ENCODE peak calls at places on chromosomes 2 and 18, in nine cellular contexts. I is left ventricle myocardium inferior, Q is A549, B is IMR-90, R is testis, L is left lung, G is adrenal gland, Y is fibroblast of mammary gland, K is uterus. E is an unnamed sample.
A peak's percentile ranks its signal among the peaks of the same experiment; 100 is the strongest.

GRCh38 chr2:120108049-120108448 is 95.2 kb downstream of the EPB41L5 start:
- DNase-seq in K (no peak), I (no peak), R (no peak), G (peak; percentile 45), B (peak; percentile 83), Y (peak; percentile 91), Q (no peak), L (no peak), E (peak; percentile 88)

GRCh38 chr18:36831139-36831538 is 2.2 kb downstream of the KIAA1328 start:
- DNase-seq in Y (peak; percentile 90), Q (no peak), L (no peak), K (no peak), G (no peak), I (no peak), B (peak; percentile 63), R (no peak), E (no peak)

GRCh38 chr2:178128836-178129630 is 16.8 kb downstream of the RBM45 start:
- DNase-seq in L (no peak), Y (no peak), Q (no peak), I (no peak), R (no peak), G (no peak), B (peak; percentile 32), K (no peak), E (no peak)

GRCh38 chr2:55014962-55015939 is 35.0 kb downstream of the RTN4 start:
- DNase-seq in I (no peak), K (no peak), G (peak; percentile 67), Y (peak; percentile 87), L (no peak), B (peak; percentile 65), R (peak; percentile 55), Q (peak; percentile 71), E (peak; percentile 76)

GRCh38 chr2:58606799-58607198 is 365.7 kb upstream of the FANCL start:
- DNase-seq in G (no peak), Y (peak; percentile 53), L (no peak), Q (no peak), K (no peak), B (peak; percentile 23), R (no peak), I (no peak), E (no peak)

GRCh38 chr18:79597176-79598045 is 82.2 kb upstream of the CTDP1 start:
- DNase-seq in Y (no peak), G (no peak), R (no peak), I (peak; percentile 11), Q (no peak), B (no peak), K (peak; percentile 12), L (peak; percentile 67), E (no peak)

GRCh38 chr2:60677376-60677775 is 78.7 kb upstream of the PAPOLG start:
- DNase-seq in I (no peak), B (no peak), Q (no peak), K (no peak), G (no peak), L (no peak), Y (no peak), R (no peak), E (no peak)

GRCh38 chr2:2272841-2273240 is 58.2 kb downstream of the MYT1L start:
- DNase-seq in L (no peak), R (no peak), B (no peak), G (no peak), Y (no peak), I (no peak), K (no peak), Q (no peak), E (no peak)

GRCh38 chr2:226358688-226359087 is 440.9 kb downstream of the IRS1 start:
- DNase-seq in K (no peak), L (no peak), I (no peak), G (no peak), R (no peak), B (no peak), Y (no peak), Q (no peak), E (no peak)

DNA sequence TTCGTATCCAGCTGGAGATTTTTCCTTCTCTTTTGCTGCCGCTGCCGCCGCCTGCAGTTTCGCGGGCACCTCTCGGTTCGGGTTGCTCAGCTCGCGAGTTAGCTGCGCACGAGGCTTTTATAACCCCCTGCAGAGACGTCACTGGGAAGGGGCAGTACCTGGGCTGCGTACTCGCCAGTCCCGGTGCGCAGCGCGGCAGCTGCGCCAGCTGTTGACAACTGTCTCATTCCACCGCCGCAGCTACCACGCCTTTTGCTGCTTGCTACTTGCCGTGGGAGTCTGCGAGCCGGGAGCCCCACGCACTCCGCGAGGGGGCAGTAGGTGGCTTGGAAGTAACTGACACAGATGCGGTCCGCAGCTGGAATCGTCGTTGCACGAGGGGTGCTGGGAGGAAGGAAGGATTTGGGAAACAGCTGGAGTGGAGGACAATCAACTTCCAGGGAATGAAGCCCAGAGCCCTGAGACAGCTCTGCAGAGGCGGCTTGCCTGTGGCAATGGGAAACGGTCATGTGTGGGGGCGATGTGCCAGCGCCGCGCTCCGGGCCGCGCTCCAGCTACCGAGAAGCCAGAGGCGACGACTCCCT is at the start of gene TACR1:
- DNase-seq in K (peak; percentile 45), I (peak; percentile 56), R (peak; percentile 76), Y (peak; percentile 77), G (peak; percentile 68), B (peak; percentile 73), L (peak; percentile 85), Q (peak; percentile 62), E (peak; percentile 84)
- H3K4me3 ChIP-seq in K (peak within 1 kb of the TSS; percentile 8), I (peak within 1 kb of the TSS; percentile 58), R (peak within 1 kb of the TSS; percentile 34), Y (peak within 1 kb of the TSS; percentile 46), G (no peak within 1 kb of the TSS), B (peak within 1 kb of the TSS; percentile 43), L (peak within 1 kb of the TSS; percentile 24), Q (peak within 1 kb of the TSS; percentile 56), E (peak within 1 kb of the TSS; percentile 45)

GRCh38 chr2:239822146-239822945 is 202.8 kb downstream of the NDUFA10 start:
- DNase-seq in K (no peak), L (no peak), G (no peak), B (no peak), I (no peak), R (no peak), Y (no peak), Q (no peak), E (no peak)

GRCh38 chr2:239824866-239825704 is 200.1 kb downstream of the NDUFA10 start:
- DNase-seq in I (peak; percentile 10), L (peak; percentile 8), Q (no peak), G (no peak), Y (no peak), B (no peak), K (peak; percentile 7), R (peak; percentile 11), E (no peak)

GRCh38 chr2:239825705-239825979 is 199.5 kb downstream of the NDUFA10 start:
- DNase-seq in K (peak; percentile 7), Q (no peak), L (peak; percentile 37), B (no peak), Y (no peak), G (no peak), R (peak; percentile 2), I (peak; percentile 5), E (no peak)

GRCh38 chr2:239826376-239826775 is 198.8 kb downstream of the NDUFA10 start:
- DNase-seq in G (no peak), L (peak; percentile 44), K (peak; percentile 4), B (no peak), Q (no peak), R (no peak), I (no peak), Y (no peak), E (no peak)

DNA sequence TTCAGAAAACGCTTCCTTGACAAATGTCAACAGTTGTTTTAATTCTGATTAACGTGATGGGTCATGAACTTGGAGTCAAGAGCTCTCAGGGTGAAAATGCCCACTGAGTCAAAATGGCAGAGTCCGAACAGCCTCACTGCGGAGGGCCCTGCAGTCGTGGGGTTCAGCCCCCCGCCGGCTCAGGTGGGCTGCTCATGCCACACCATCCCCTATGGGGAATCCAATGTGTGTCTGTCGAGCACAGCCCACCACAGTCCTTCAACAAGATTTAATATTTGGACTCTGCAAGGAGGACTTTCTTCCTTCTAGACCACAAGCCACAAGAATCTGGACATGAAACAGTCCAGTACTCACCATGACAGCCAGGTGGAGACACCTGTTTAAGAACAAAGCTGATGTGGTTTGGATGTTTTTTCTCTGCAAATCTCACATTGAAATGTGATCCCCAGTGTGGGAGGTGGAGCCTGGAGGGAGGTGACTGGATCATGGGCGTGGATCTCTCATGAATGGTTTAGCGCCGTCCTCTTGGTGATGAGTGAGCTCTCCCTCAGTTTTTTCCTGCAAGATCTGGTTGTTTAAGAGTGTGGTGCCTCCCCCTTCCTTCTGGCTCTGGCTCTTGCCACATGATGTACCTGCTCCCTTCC is 201.0 kb downstream of the NDUFA10 start:
- DNase-seq in B (no peak), I (no peak), L (peak; percentile 38), K (peak; percentile 11), Q (peak; percentile 19), G (peak; percentile 31), R (peak; percentile 11), Y (peak; percentile 17), E (no peak)
- TF ChIP-seq CTCF in B (no peak), I (no peak), L (no peak), K (no peak), Q (peak; percentile 40), G (peak; percentile 28), R (peak; percentile 23), Y (no peak), E (no peak)

DNA sequence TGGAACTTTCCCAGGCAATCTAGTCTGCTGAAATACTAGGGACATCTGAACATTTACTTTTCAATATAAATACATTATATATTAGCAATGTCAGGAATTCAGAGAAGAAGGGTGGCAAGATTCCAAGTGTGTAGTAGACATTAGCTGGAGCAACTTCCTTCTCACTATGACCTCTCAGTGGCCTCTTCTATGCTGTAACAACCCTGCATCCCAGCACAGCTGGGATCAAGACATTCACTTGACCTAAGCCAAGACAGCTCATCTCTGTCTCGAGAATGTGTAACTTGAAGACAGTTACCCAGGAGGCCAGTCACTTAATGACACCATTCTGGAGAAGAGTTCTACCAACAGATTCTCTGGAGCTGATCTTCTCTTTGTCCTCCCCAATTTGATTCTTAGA is 61.7 kb upstream of the RALBP1 start:
- DNase-seq in I (no peak), B (peak; percentile 91), L (no peak), G (no peak), Q (no peak), K (no peak), R (no peak), Y (peak; percentile 89), E (peak; percentile 79)
- H3K4me3 ChIP-seq in I (no peak overlapping the region), B (no peak overlapping the region), L (no peak overlapping the region), G (no peak overlapping the region), Q (no peak overlapping the region), K (no peak overlapping the region), R (no peak overlapping the region), Y (no peak overlapping the region), E (no peak overlapping the region)

GRCh38 chr2:238524584-238524983 is 97.9 kb downstream of the ASB1 start:
- DNase-seq in B (no peak), L (peak; percentile 69), I (no peak), R (no peak), G (no peak), Y (no peak), Q (no peak), K (no peak), E (no peak)

GRCh38 chr2:238523158-238524110 is 96.7 kb downstream of the ASB1 start:
- DNase-seq in L (peak; percentile 68), Y (peak; percentile 96), G (peak; percentile 13), R (peak; percentile 58), I (no peak), B (peak; percentile 21), Q (no peak), K (peak; percentile 73), E (peak; percentile 14)

GRCh38 chr2:238527565-238527964 is 100.8 kb downstream of the ASB1 start:
- DNase-seq in K (no peak), I (no peak), L (no peak), R (no peak), B (peak; percentile 76), Y (peak; percentile 65), G (no peak), Q (no peak), E (peak; percentile 49)

GRCh38 chr2:238525990-238526389 is 99.3 kb downstream of the ASB1 start:
- DNase-seq in I (no peak), G (no peak), K (no peak), R (no peak), L (no peak), B (no peak), Y (no peak), Q (no peak), E (no peak)

GRCh38 chr2:238528953-238529781 is 102.4 kb downstream of the ASB1 start:
- DNase-seq in I (no peak), R (no peak), G (no peak), B (peak; percentile 82), Q (peak; percentile 66), L (no peak), K (no peak), Y (peak; percentile 54), E (peak; percentile 33)
- TF ChIP-seq CTCF in I (no peak), R (no peak), G (no peak), B (no peak), Q (no peak), L (no peak), K (no peak), Y (no peak), E (no peak)